ENCODE peak calls at places on chromosome 10, in five cellular contexts. V is NCI-H748 treated with DMSO at 0.1 percent for 48 hours; S is neuronal stem cell; T is CD4-positive, alpha-beta T cell; W is H4. Z is an unnamed sample.
A peak's percentile ranks its signal among the peaks of the same experiment; 100 is the strongest.

GRCh38 chr10:78738457-78738856 is 330.3 kb upstream of the ZMIZ1 start:
- DNase-seq in V (no peak), S (no peak), T (no peak), W (no peak), Z (no peak)

GRCh38 chr10:98253499-98253898 is 14.5 kb downstream of the LOXL4 start:
- DNase-seq in V (no peak), S (no peak), T (no peak), W (no peak), Z (no peak)

GRCh38 chr10:122149138-122149606 is 121.9 kb upstream of the BTBD16 start:
- DNase-seq in V (no peak), S (no peak), T (no peak), W (no peak), Z (no peak)

GRCh38 chr10:131815366-131816156 is 85.2 kb upstream of the PPP2R2D start:
- DNase-seq in V (no peak), S (no peak), T (no peak), W (no peak), Z (no peak)

GRCh38 chr10:77606751-77607150 is 30.9 kb downstream of the KCNMA1 start:
- DNase-seq in V (no peak), S (no peak), T (no peak), W (no peak), Z (no peak)

GRCh38 chr10:69744971-69745370 is 56.7 kb upstream of the COL13A1 start:
- DNase-seq in V (no peak), S (no peak), T (no peak), W (no peak), Z (no peak)

GRCh38 chr10:118544401-118544948 is 51.0 kb downstream of the PRLHR start:
- DNase-seq in V (no peak), S (no peak), T (no peak), W (no peak), Z (no peak)

GRCh38 chr10:24552346-24553016 is 171.2 kb downstream of the ARHGAP21 start:
- DNase-seq in V (no peak), S (no peak), T (no peak), W (peak; percentile 7), Z (peak; percentile 23)

GRCh38 chr10:87657370-87657769 is 2.3 kb upstream of the PAPSS2 start:
- DNase-seq in V (no peak), S (no peak), T (no peak), W (no peak), Z (no peak)

GRCh38 chr10:17115683-17116082 is 13.9 kb downstream of the CUBN start:
- DNase-seq in V (no peak), S (no peak), T (no peak), W (peak; percentile 13), Z (no peak)

GRCh38 chr10:43251664-43252165 is 15.2 kb downstream of the RASGEF1A start:
- DNase-seq in V (no peak), S (no peak), T (no peak), W (no peak), Z (no peak)

GRCh38 chr10:58326967-58327381 is 7.8 kb upstream of the UBE2D1 start:
- DNase-seq in V (no peak), S (no peak), T (no peak), W (no peak), Z (no peak)

GRCh38 chr10:17003151-17003550 is 126.5 kb downstream of the CUBN start:
- DNase-seq in V (no peak), S (no peak), T (peak; percentile 56), W (no peak), Z (no peak)

GRCh38 chr10:4061441-4061951 is 276.5 kb upstream of the KLF6 start:
- DNase-seq in V (no peak), S (no peak), T (peak; percentile 27), W (no peak), Z (no peak)

GRCh38 chr10:5107860-5108526 is 13.8 kb downstream of the AKR1C3 start:
- DNase-seq in V (no peak), S (no peak), T (no peak), W (no peak), Z (no peak)

GRCh38 chr10:117617664-117618063 is 75.1 kb downstream of the EMX2 start:
- DNase-seq in V (no peak), S (no peak), T (no peak), W (no peak), Z (no peak)

GRCh38 chr10:44980309-44981171 is 1.9 kb upstream of the DEPP1 start:
- DNase-seq in V (no peak), S (no peak), T (no peak), W (no peak), Z (no peak)

GRCh38 chr10:75788394-75789205 is 357.2 kb downstream of the LRMDA start:
- DNase-seq in V (no peak), S (no peak), T (no peak), W (no peak), Z (no peak)

GRCh38 chr10:61257956-61258496 is 195.2 kb downstream of the TMEM26 start:
- DNase-seq in V (no peak), S (no peak), T (no peak), W (no peak), Z (no peak)

GRCh38 chr10:49594594-49594993 is 15.5 kb upstream of the SLC18A3 start:
- DNase-seq in V (peak; percentile 27), S (no peak), T (no peak), W (peak; percentile 64), Z (no peak)

GRCh38 chr10:132521041-132521465 is 16.5 kb upstream of the INPP5A start:
- DNase-seq in V (no peak), S (no peak), T (no peak), W (no peak), Z (no peak)

GRCh38 chr10:87861566-87861952 is 1.8 kb downstream of the KLLN start:
- DNase-seq in V (peak; percentile 21), S (no peak), T (peak; percentile 1), W (no peak), Z (peak; percentile 73)

GRCh38 chr10:65556006-65556405 is 1369.8 kb upstream of the LRRTM3 start:
- DNase-seq in V (no peak), S (no peak), T (no peak), W (no peak), Z (no peak)

GRCh38 chr10:132806126-132807061 is 20.4 kb upstream of the NKX6-2 start:
- DNase-seq in V (no peak), S (no peak), T (no peak), W (no peak), Z (no peak)

GRCh38 chr10:67815571-67816059 is 22.4 kb downstream of the DNAJC12 start:
- DNase-seq in V (no peak), S (no peak), T (no peak), W (peak; percentile 63), Z (no peak)

GRCh38 chr10:71963756-71964668 is at the start of gene CHST3:
- DNase-seq in V (no peak), S (peak; percentile 43), T (no peak), W (no peak), Z (no peak)

GRCh38 chr10:18501198-18501597 is 150.2 kb downstream of the NSUN6 start:
- DNase-seq in V (no peak), S (no peak), T (no peak), W (no peak), Z (no peak)

GRCh38 chr10:51789903-51790302 is 90.5 kb upstream of the CSTF2T start:
- DNase-seq in V (no peak), S (no peak), T (no peak), W (no peak), Z (no peak)

GRCh38 chr10:113053881-113054280 is 103.8 kb downstream of the TCF7L2 start:
- DNase-seq in V (no peak), S (no peak), T (no peak), W (peak; percentile 31), Z (no peak)